ENCODE peak calls at places on chromosomes 7 and 10, in nine cellular contexts. K is transverse colon, I is gastrocnemius medialis, J is stomach, E is upper lobe of left lung, O is tibial nerve, X is IMR-90, A is heart left ventricle, T is A549. R is an unnamed sample.
A peak's percentile ranks its signal among the peaks of the same experiment; 100 is the strongest.

GRCh38 chr7:122006687-122007086 is 133.7 kb downstream of the PTPRZ1 start:
- DNase-seq in K (no peak), E (no peak), X (no peak), O (no peak), A (no peak), J (no peak), I (no peak), T (no peak), R (no peak)

GRCh38 chr10:15789793-15790525 is 70.2 kb upstream of the ITGA8 start:
- DNase-seq in J (no peak), I (no peak), O (no peak), E (no peak), T (no peak), X (peak; percentile 95), K (no peak), A (no peak), R (no peak)

GRCh38 chr7:148567524-148567923 is 23.0 kb upstream of the C7orf33 start:
- DNase-seq in O (no peak), I (no peak), J (no peak), K (no peak), A (no peak), E (no peak), T (no peak), X (no peak), R (no peak)

GRCh38 chr10:122243560-122243959 is 27.5 kb upstream of the BTBD16 start:
- DNase-seq in T (no peak), K (no peak), O (no peak), J (no peak), E (no peak), A (no peak), I (no peak), X (no peak), R (no peak)

GRCh38 chr10:8581521-8582225 is 527.2 kb downstream of the GATA3 start:
- DNase-seq in K (no peak), E (no peak), X (no peak), T (no peak), I (no peak), J (no peak), A (no peak), O (no peak), R (no peak)

GRCh38 chr7:19442016-19442785 is 266.6 kb downstream of the POLR1F start:
- DNase-seq in K (no peak), O (no peak), E (no peak), I (no peak), X (peak; percentile 75), T (peak; percentile 55), A (no peak), J (no peak), R (no peak)

GRCh38 chr10:124003481-124004371 is 89.7 kb downstream of the CHST15 start:
- DNase-seq in E (no peak), A (no peak), T (no peak), X (no peak), K (no peak), O (no peak), I (no peak), J (peak; percentile 11), R (peak; percentile 74)

GRCh38 chr10:125707852-125708468 is 11.5 kb upstream of the EDRF1 start:
- DNase-seq in O (no peak), K (no peak), J (no peak), E (no peak), I (no peak), T (peak; percentile 50), X (peak; percentile 35), A (no peak), R (no peak)

GRCh38 chr10:3935141-3935540 is 150.1 kb upstream of the KLF6 start:
- DNase-seq in O (no peak), J (no peak), T (no peak), I (no peak), A (peak; percentile 67), K (no peak), E (no peak), X (peak; percentile 79), R (peak; percentile 90)

GRCh38 chr10:60747817-60748469 is 30.3 kb upstream of the CDK1 start:
- DNase-seq in J (no peak), O (no peak), I (no peak), K (no peak), T (no peak), E (no peak), A (no peak), X (no peak), R (no peak)

GRCh38 chr10:70461397-70462348 is 16.9 kb upstream of the PALD1 start:
- DNase-seq in X (peak; percentile 50), J (peak; percentile 59), K (peak; percentile 62), A (peak; percentile 55), O (no peak), T (peak; percentile 64), E (no peak), I (peak; percentile 60), R (no peak)

GRCh38 chr7:38186593-38187314 is 8.7 kb downstream of the STARD3NL start:
- DNase-seq in K (no peak), E (no peak), J (no peak), A (no peak), O (no peak), X (peak; percentile 61), T (peak; percentile 42), I (no peak), R (no peak)

GRCh38 chr7:43658718-43659548 is 70.4 kb downstream of the COA1 start:
- DNase-seq in I (peak; percentile 49), K (no peak), X (peak; percentile 93), J (no peak), E (no peak), A (no peak), O (no peak), T (peak; percentile 74), R (no peak)

GRCh38 chr7:27579565-27579964 is 83.1 kb downstream of the HIBADH start:
- DNase-seq in J (no peak), A (no peak), K (no peak), X (no peak), T (no peak), E (no peak), I (no peak), O (no peak), R (no peak)

GRCh38 chr7:128024154-128024553 is 7.1 kb downstream of the LRRC4 start:
- DNase-seq in A (no peak), X (no peak), O (no peak), I (no peak), T (no peak), J (no peak), K (no peak), E (no peak), R (no peak)
- H3K4me3 ChIP-seq in A (no peak overlapping the region), X (no peak overlapping the region), O (no peak overlapping the region), I (no peak overlapping the region), T (no peak overlapping the region), J (no peak overlapping the region), K (no peak overlapping the region), E (no peak overlapping the region), R (no peak overlapping the region)

GRCh38 chr7:64310426-64310825 is 3.3 kb upstream of the ZNF736 start:
- DNase-seq in J (no peak), A (no peak), K (no peak), O (no peak), E (no peak), I (no peak), T (no peak), X (no peak), R (no peak)

GRCh38 chr7:64314493-64315020 is 796 bp downstream of the ZNF736 start:
- DNase-seq in E (no peak), T (no peak), I (no peak), O (no peak), A (no peak), J (no peak), K (no peak), X (no peak), R (no peak)

GRCh38 chr7:64312826-64313225 is 935 bp upstream of the ZNF736 start:
- DNase-seq in E (no peak), A (no peak), I (no peak), X (no peak), K (no peak), T (no peak), J (no peak), O (no peak), R (peak; percentile 86)

GRCh38 chr7:64308019-64308275 is 5.8 kb upstream of the ZNF736 start:
- DNase-seq in T (no peak), J (no peak), A (no peak), X (no peak), K (peak; percentile 19), I (no peak), O (no peak), E (no peak), R (no peak)

GRCh38 chr7:64313740-64314491 is at the start of gene ZNF736:
- DNase-seq in A (peak; percentile 89), E (peak; percentile 22), O (peak; percentile 81), K (peak; percentile 91), T (no peak), X (peak; percentile 94), J (peak; percentile 89), I (peak; percentile 92), R (peak; percentile 98)
- TF ChIP-seq POLR2A in A (no peak), E (peak; percentile 24), O (peak; percentile 23), K (peak; percentile 75), T (no peak), X (peak; percentile 84), J (peak; percentile 21), I (peak; percentile 18), R (no peak)

DNA sequence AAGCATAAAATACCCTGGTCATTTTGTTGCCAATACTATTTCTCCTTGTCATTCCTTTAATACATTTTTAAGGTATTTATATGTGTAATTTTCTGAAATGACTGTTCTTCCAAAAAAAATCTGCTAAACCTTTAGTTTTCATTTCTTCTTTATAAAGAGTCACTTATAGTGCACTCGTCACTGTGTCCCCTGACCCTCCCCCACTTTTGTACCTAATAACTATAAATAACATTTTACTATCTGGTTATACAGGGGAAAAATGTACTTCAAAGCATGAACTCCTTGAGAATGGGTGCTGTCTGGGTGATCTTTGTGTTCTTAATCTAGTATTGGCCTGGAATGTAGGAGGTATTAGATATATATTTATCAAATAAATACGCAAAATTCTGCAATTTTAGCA is 31.1 kb downstream of the RTKN2 start:
- DNase-seq in X (no peak), I (no peak), E (no peak), K (no peak), A (no peak), O (no peak), T (no peak), J (no peak), R (no peak)
- H3K4me3 ChIP-seq in X (no peak overlapping the region), I (no peak overlapping the region), E (no peak overlapping the region), K (no peak overlapping the region), A (no peak overlapping the region), O (no peak overlapping the region), T (no peak overlapping the region), J (no peak overlapping the region), R (no peak overlapping the region)

GRCh38 chr10:11318812-11319598 is 292.4 kb downstream of the USP6NL start:
- DNase-seq in I (no peak), O (no peak), A (no peak), E (peak; percentile 45), J (no peak), T (no peak), X (no peak), K (no peak), R (no peak)

GRCh38 chr10:11319990-11320602 is 291.4 kb downstream of the USP6NL start:
- DNase-seq in X (no peak), J (no peak), O (no peak), E (no peak), I (no peak), T (no peak), K (no peak), A (no peak), R (no peak)

GRCh38 chr10:11320809-11321520 is 290.5 kb downstream of the USP6NL start:
- DNase-seq in O (no peak), K (no peak), J (no peak), X (no peak), I (no peak), E (peak; percentile 60), T (no peak), A (no peak), R (no peak)

GRCh38 chr10:11322698-11323097 is 288.8 kb downstream of the USP6NL start:
- DNase-seq in O (no peak), I (no peak), X (no peak), J (no peak), K (no peak), T (no peak), A (no peak), E (no peak), R (no peak)

GRCh38 chr10:11317936-11318670 is 293.3 kb downstream of the USP6NL start:
- DNase-seq in T (no peak), O (no peak), A (no peak), E (no peak), X (no peak), K (no peak), J (no peak), I (no peak), R (no peak)
- TF ChIP-seq POLR2A in T (no peak), O (no peak), A (no peak), E (no peak), X (no peak), K (no peak), J (no peak), I (no peak), R (no peak)